ENCODE peak calls at places on chromosome 16, in five cellular contexts. U, Z, R, C and F are unnamed samples.

GRCh38 chr16:88403794-88404581 is 21.2 kb downstream of the ZNF469 start:
- DNase-seq in Z (no peak), C (no peak), R (no peak), U (no peak), F (no peak)

GRCh38 chr16:27427538-27427937 is 25.6 kb downstream of the IL21R start:
- DNase-seq in Z (no peak), R (no peak), C (no peak), U (no peak), F (no peak)

GRCh38 chr16:56970934-56971767 is 9.4 kb downstream of the CETP start:
- DNase-seq in U (peak), R (no peak), C (no peak), Z (no peak), F (peak)

GRCh38 chr16:66569131-66569530 is 2.9 kb downstream of the CMTM1 start:
- DNase-seq in R (no peak), Z (no peak), C (no peak), U (no peak), F (peak)

GRCh38 chr16:85350973-85351372 is 238.7 kb upstream of the CIBAR2 start:
- DNase-seq in U (no peak), Z (no peak), C (no peak), R (peak), F (peak)

GRCh38 chr16:57541754-57542435 is 548 bp upstream of the ADGRG5 start:
- DNase-seq in C (no peak), R (no peak), Z (no peak), U (no peak), F (no peak)

GRCh38 chr16:52298769-52299168 is 248.2 kb downstream of the TOX3 start:
- DNase-seq in C (no peak), Z (no peak), U (no peak), R (no peak), F (no peak)

GRCh38 chr16:69796285-69797118 is 34.4 kb downstream of the WWP2 start:
- DNase-seq in Z (no peak), R (peak), C (no peak), U (peak), F (peak)

GRCh38 chr16:595942-596735 is 6.3 kb downstream of the RAB40C start:
- DNase-seq in Z (no peak), U (no peak), R (no peak), C (no peak), F (no peak)

GRCh38 chr16:81443688-81444447 is 740 bp upstream of the CMIP start:
- DNase-seq in C (no peak), R (no peak), U (no peak), Z (no peak), F (no peak)

GRCh38 chr16:23527961-23528634 is 17.8 kb upstream of the GGA2 start:
- DNase-seq in Z (no peak), U (no peak), C (no peak), R (no peak), F (no peak)

GRCh38 chr16:67336111-67336510 is 9.5 kb downstream of the LRRC36 start:
- DNase-seq in C (no peak), R (no peak), Z (no peak), U (no peak), F (no peak)

GRCh38 chr16:81879625-81880024 is 100.5 kb downstream of the PLCG2 start:
- DNase-seq in R (no peak), U (no peak), C (no peak), Z (no peak), F (no peak)

GRCh38 chr16:12203780-12204351 is 227.3 kb downstream of the SNX29 start:
- DNase-seq in R (no peak), U (no peak), Z (no peak), C (no peak), F (no peak)

GRCh38 chr16:56362706-56363105 is 62.6 kb downstream of the AMFR start:
- DNase-seq in U (no peak), Z (no peak), R (no peak), C (no peak), F (no peak)

GRCh38 chr16:27499659-27500055 is 50.1 kb downstream of the GTF3C1 start:
- DNase-seq in U (no peak), R (no peak), C (no peak), Z (no peak), F (no peak)

GRCh38 chr16:67641779-67642708 is 2.9 kb upstream of the CARMIL2 start:
- DNase-seq in R (no peak), U (no peak), C (no peak), Z (no peak), F (peak)

GRCh38 chr16:74563828-74564263 is 43.1 kb downstream of the GLG1 start:
- DNase-seq in R (no peak), U (no peak), C (no peak), Z (no peak), F (peak)

GRCh38 chr16:67108489-67108888 is 1.3 kb upstream of the PHAF1 start:
- DNase-seq in Z (no peak), U (no peak), R (no peak), C (no peak), F (no peak)

GRCh38 chr16:78689536-78689935 is 590.1 kb downstream of the WWOX start:
- DNase-seq in C (no peak), U (no peak), R (no peak), Z (no peak), F (no peak)

GRCh38 chr16:50705436-50706110 is 12.2 kb downstream of the NOD2 start:
- DNase-seq in U (no peak), C (no peak), R (no peak), Z (no peak), F (no peak)

GRCh38 chr16:48526958-48527331 is 83.0 kb downstream of the N4BP1 start:
- DNase-seq in C (no peak), U (no peak), R (no peak), Z (no peak), F (no peak)

GRCh38 chr16:88805340-88805715 is 1.7 kb downstream of the CDT1 start:
- DNase-seq in U (no peak), Z (no peak), R (no peak), C (no peak), F (no peak)

GRCh38 chr16:48627148-48627547 is 17.2 kb upstream of the N4BP1 start:
- DNase-seq in Z (no peak), C (no peak), R (no peak), U (no peak), F (no peak)

GRCh38 chr16:81276323-81276722 is 37.8 kb downstream of the BCO1 start:
- DNase-seq in U (no peak), R (no peak), Z (no peak), C (no peak), F (no peak)

GRCh38 chr16:25066747-25067631 is 44.6 kb upstream of the LCMT1 start:
- DNase-seq in Z (peak), C (peak), R (peak), U (peak), F (peak)

GRCh38 chr16:2790631-2791030 is 3.3 kb upstream of the PRSS33 start:
- DNase-seq in C (no peak), R (no peak), Z (no peak), U (no peak), F (no peak)

GRCh38 chr16:51636913-51637743 is 486.1 kb upstream of the SALL1 start:
- DNase-seq in C (no peak), R (no peak), U (no peak), Z (no peak), F (peak)

GRCh38 chr16:52460652-52461172 is 86.2 kb downstream of the TOX3 start:
- DNase-seq in C (no peak), U (no peak), R (no peak), Z (no peak), F (no peak)

GRCh38 chr16:87780385-87780989 is 14.7 kb upstream of the KLHDC4 start:
- DNase-seq in C (no peak), R (no peak), Z (no peak), U (peak), F (peak)

GRCh38 chr16:89289428-89290395 is 72.2 kb downstream of the ZNF778 start:
- DNase-seq in R (peak), Z (peak), U (peak), C (peak), F (peak)

GRCh38 chr16:11210260-11210659 is 45.7 kb downstream of the SOCS1 start:
- DNase-seq in Z (no peak), R (no peak), C (no peak), U (no peak), F (no peak)

GRCh38 chr16:69934044-69934443 is 17.1 kb upstream of the CLEC18A start:
- DNase-seq in R (no peak), Z (no peak), C (no peak), U (no peak), F (no peak)

GRCh38 chr16:2490190-2491105 is 15.5 kb downstream of the TBC1D24 start:
- DNase-seq in Z (no peak), R (no peak), U (no peak), C (no peak), F (no peak)

GRCh38 chr16:85522842-85523601 is 90.1 kb upstream of the GSE1 start:
- DNase-seq in Z (no peak), U (no peak), R (no peak), C (no peak), F (peak)

GRCh38 chr16:1296688-1297412 is 12.6 kb upstream of the UBE2I start:
- DNase-seq in U (no peak), Z (no peak), C (no peak), R (no peak), F (peak)

GRCh38 chr16:88282221-88283041 is 100.3 kb upstream of the ZNF469 start:
- DNase-seq in C (no peak), R (no peak), U (no peak), Z (no peak), F (peak)

GRCh38 chr16:14502932-14503741 is 126.9 kb downstream of the PARN start:
- DNase-seq in Z (no peak), R (no peak), U (no peak), C (no peak), F (peak)